ENCODE peak calls at places on chromosomes 11 and 22, in six cellular contexts. One of them, this sample, is unnamed.

GRCh38 chr11:92390783-92391182 is 166.2 kb downstream of the FAT3 start:
- DNase-seq in hypothalamus: no peak
- DNase-seq in HFF-Myc: no peak
- DNase-seq in activated CD4-positive, CD25-positive, alpha-beta regulatory T cell treated with anti-CD3 and anti-CD28 coated beads, Interleukin-2, amount 50 U/mL, for 72 hours: no peak
- DNase-seq in IMR-90: no peak
- DNase-seq in stimulated activated CD8-positive, alpha-beta memory T cell treated with anti-CD3 and anti-CD28 coated beads, Interleukin-4, amount 100 ng/mL, for 48 hours: no peak
- DNase-seq in this sample: no peak

GRCh38 chr22:29231971-29232959 is 26.6 kb downstream of the EMID1 start:
- DNase-seq in HFF-Myc: no peak
- DNase-seq in hypothalamus: no peak
- DNase-seq in IMR-90: no peak
- DNase-seq in stimulated activated CD8-positive, alpha-beta memory T cell treated with anti-CD3 and anti-CD28 coated beads, Interleukin-4, amount 100 ng/mL, for 48 hours: no peak
- DNase-seq in activated CD4-positive, CD25-positive, alpha-beta regulatory T cell treated with anti-CD3 and anti-CD28 coated beads, Interleukin-2, amount 50 U/mL, for 72 hours: no peak
- DNase-seq in this sample: no peak

GRCh38 chr11:112520293-112520692 is 259.6 kb upstream of the PLET1 start:
- DNase-seq in HFF-Myc: no peak
- DNase-seq in stimulated activated CD8-positive, alpha-beta memory T cell treated with anti-CD3 and anti-CD28 coated beads, Interleukin-4, amount 100 ng/mL, for 48 hours: no peak
- DNase-seq in IMR-90: no peak
- DNase-seq in activated CD4-positive, CD25-positive, alpha-beta regulatory T cell treated with anti-CD3 and anti-CD28 coated beads, Interleukin-2, amount 50 U/mL, for 72 hours: no peak
- DNase-seq in hypothalamus: no peak
- DNase-seq in this sample: no peak

GRCh38 chr22:30325065-30325720 is 1.5 kb downstream of the TBC1D10A start:
- DNase-seq in stimulated activated CD8-positive, alpha-beta memory T cell treated with anti-CD3 and anti-CD28 coated beads, Interleukin-4, amount 100 ng/mL, for 48 hours: no peak
- DNase-seq in HFF-Myc: no peak
- DNase-seq in IMR-90: peak
- DNase-seq in hypothalamus: no peak
- DNase-seq in activated CD4-positive, CD25-positive, alpha-beta regulatory T cell treated with anti-CD3 and anti-CD28 coated beads, Interleukin-2, amount 50 U/mL, for 72 hours: no peak
- DNase-seq in this sample: no peak

GRCh38 chr11:56876621-56877312 is 111.9 kb upstream of the OR5AK2 start:
- DNase-seq in IMR-90: peak
- DNase-seq in hypothalamus: no peak
- DNase-seq in activated CD4-positive, CD25-positive, alpha-beta regulatory T cell treated with anti-CD3 and anti-CD28 coated beads, Interleukin-2, amount 50 U/mL, for 72 hours: no peak
- DNase-seq in HFF-Myc: no peak
- DNase-seq in stimulated activated CD8-positive, alpha-beta memory T cell treated with anti-CD3 and anti-CD28 coated beads, Interleukin-4, amount 100 ng/mL, for 48 hours: no peak
- DNase-seq in this sample: no peak

GRCh38 chr22:46957521-46957920 is 195.1 kb downstream of the TBC1D22A start:
- DNase-seq in IMR-90: no peak
- DNase-seq in stimulated activated CD8-positive, alpha-beta memory T cell treated with anti-CD3 and anti-CD28 coated beads, Interleukin-4, amount 100 ng/mL, for 48 hours: no peak
- DNase-seq in HFF-Myc: no peak
- DNase-seq in hypothalamus: no peak
- DNase-seq in activated CD4-positive, CD25-positive, alpha-beta regulatory T cell treated with anti-CD3 and anti-CD28 coated beads, Interleukin-2, amount 50 U/mL, for 72 hours: no peak
- DNase-seq in this sample: no peak

GRCh38 chr11:45585205-45585604 is 80.2 kb downstream of the CHST1 start:
- DNase-seq in activated CD4-positive, CD25-positive, alpha-beta regulatory T cell treated with anti-CD3 and anti-CD28 coated beads, Interleukin-2, amount 50 U/mL, for 72 hours: no peak
- DNase-seq in HFF-Myc: no peak
- DNase-seq in hypothalamus: no peak
- DNase-seq in IMR-90: no peak
- DNase-seq in stimulated activated CD8-positive, alpha-beta memory T cell treated with anti-CD3 and anti-CD28 coated beads, Interleukin-4, amount 100 ng/mL, for 48 hours: no peak
- DNase-seq in this sample: no peak

GRCh38 chr11:110123003-110123402 is 29.8 kb downstream of the ZC3H12C start:
- DNase-seq in HFF-Myc: no peak
- DNase-seq in stimulated activated CD8-positive, alpha-beta memory T cell treated with anti-CD3 and anti-CD28 coated beads, Interleukin-4, amount 100 ng/mL, for 48 hours: no peak
- DNase-seq in activated CD4-positive, CD25-positive, alpha-beta regulatory T cell treated with anti-CD3 and anti-CD28 coated beads, Interleukin-2, amount 50 U/mL, for 72 hours: no peak
- DNase-seq in hypothalamus: no peak
- DNase-seq in IMR-90: peak
- DNase-seq in this sample: no peak

GRCh38 chr11:19394525-19395016 is 153.8 kb upstream of the E2F8 start:
- DNase-seq in HFF-Myc: no peak
- DNase-seq in hypothalamus: no peak
- DNase-seq in activated CD4-positive, CD25-positive, alpha-beta regulatory T cell treated with anti-CD3 and anti-CD28 coated beads, Interleukin-2, amount 50 U/mL, for 72 hours: no peak
- DNase-seq in stimulated activated CD8-positive, alpha-beta memory T cell treated with anti-CD3 and anti-CD28 coated beads, Interleukin-4, amount 100 ng/mL, for 48 hours: no peak
- DNase-seq in IMR-90: no peak
- DNase-seq in this sample: no peak

GRCh38 chr11:104522650-104523049 is 358.7 kb upstream of the PDGFD start:
- DNase-seq in HFF-Myc: no peak
- DNase-seq in stimulated activated CD8-positive, alpha-beta memory T cell treated with anti-CD3 and anti-CD28 coated beads, Interleukin-4, amount 100 ng/mL, for 48 hours: no peak
- DNase-seq in activated CD4-positive, CD25-positive, alpha-beta regulatory T cell treated with anti-CD3 and anti-CD28 coated beads, Interleukin-2, amount 50 U/mL, for 72 hours: no peak
- DNase-seq in IMR-90: peak
- DNase-seq in hypothalamus: no peak
- DNase-seq in this sample: no peak

GRCh38 chr11:69245491-69246345 is 48.2 kb upstream of the MYEOV start:
- DNase-seq in HFF-Myc: no peak
- DNase-seq in IMR-90: no peak
- DNase-seq in hypothalamus: no peak
- DNase-seq in activated CD4-positive, CD25-positive, alpha-beta regulatory T cell treated with anti-CD3 and anti-CD28 coated beads, Interleukin-2, amount 50 U/mL, for 72 hours: no peak
- DNase-seq in stimulated activated CD8-positive, alpha-beta memory T cell treated with anti-CD3 and anti-CD28 coated beads, Interleukin-4, amount 100 ng/mL, for 48 hours: no peak
- DNase-seq in this sample: no peak

GRCh38 chr22:43213066-43213465 is 26.1 kb upstream of the TTLL12 start:
- DNase-seq in activated CD4-positive, CD25-positive, alpha-beta regulatory T cell treated with anti-CD3 and anti-CD28 coated beads, Interleukin-2, amount 50 U/mL, for 72 hours: no peak
- DNase-seq in HFF-Myc: no peak
- DNase-seq in stimulated activated CD8-positive, alpha-beta memory T cell treated with anti-CD3 and anti-CD28 coated beads, Interleukin-4, amount 100 ng/mL, for 48 hours: no peak
- DNase-seq in hypothalamus: no peak
- DNase-seq in IMR-90: no peak
- DNase-seq in this sample: no peak

GRCh38 chr11:12938590-12939247 is 70.4 kb upstream of the RASSF10 start:
- DNase-seq in activated CD4-positive, CD25-positive, alpha-beta regulatory T cell treated with anti-CD3 and anti-CD28 coated beads, Interleukin-2, amount 50 U/mL, for 72 hours: no peak
- DNase-seq in IMR-90: no peak
- DNase-seq in HFF-Myc: peak
- DNase-seq in hypothalamus: no peak
- DNase-seq in stimulated activated CD8-positive, alpha-beta memory T cell treated with anti-CD3 and anti-CD28 coated beads, Interleukin-4, amount 100 ng/mL, for 48 hours: no peak
- DNase-seq in this sample: no peak

GRCh38 chr11:122601131-122602125 is 54.1 kb upstream of the UBASH3B start:
- DNase-seq in hypothalamus: no peak
- DNase-seq in HFF-Myc: peak
- DNase-seq in activated CD4-positive, CD25-positive, alpha-beta regulatory T cell treated with anti-CD3 and anti-CD28 coated beads, Interleukin-2, amount 50 U/mL, for 72 hours: no peak
- DNase-seq in IMR-90: peak
- DNase-seq in stimulated activated CD8-positive, alpha-beta memory T cell treated with anti-CD3 and anti-CD28 coated beads, Interleukin-4, amount 100 ng/mL, for 48 hours: no peak
- DNase-seq in this sample: no peak

GRCh38 chr11:112961751-112962747 is 829 bp downstream of the NCAM1 start:
- DNase-seq in stimulated activated CD8-positive, alpha-beta memory T cell treated with anti-CD3 and anti-CD28 coated beads, Interleukin-4, amount 100 ng/mL, for 48 hours: peak
- DNase-seq in activated CD4-positive, CD25-positive, alpha-beta regulatory T cell treated with anti-CD3 and anti-CD28 coated beads, Interleukin-2, amount 50 U/mL, for 72 hours: no peak
- DNase-seq in IMR-90: no peak
- DNase-seq in hypothalamus: peak
- DNase-seq in HFF-Myc: no peak
- DNase-seq in this sample: peak

GRCh38 chr22:41285441-41285819 is 557 bp downstream of the RANGAP1 start:
- DNase-seq in IMR-90: peak
- DNase-seq in hypothalamus: peak
- DNase-seq in stimulated activated CD8-positive, alpha-beta memory T cell treated with anti-CD3 and anti-CD28 coated beads, Interleukin-4, amount 100 ng/mL, for 48 hours: peak
- DNase-seq in HFF-Myc: no peak
- DNase-seq in activated CD4-positive, CD25-positive, alpha-beta regulatory T cell treated with anti-CD3 and anti-CD28 coated beads, Interleukin-2, amount 50 U/mL, for 72 hours: peak
- DNase-seq in this sample: no peak

GRCh38 chr11:346529-346928 is 22.8 kb upstream of the B4GALNT4 start:
- DNase-seq in IMR-90: no peak
- DNase-seq in hypothalamus: no peak
- DNase-seq in HFF-Myc: no peak
- DNase-seq in activated CD4-positive, CD25-positive, alpha-beta regulatory T cell treated with anti-CD3 and anti-CD28 coated beads, Interleukin-2, amount 50 U/mL, for 72 hours: no peak
- DNase-seq in stimulated activated CD8-positive, alpha-beta memory T cell treated with anti-CD3 and anti-CD28 coated beads, Interleukin-4, amount 100 ng/mL, for 48 hours: no peak
- DNase-seq in this sample: no peak

GRCh38 chr11:120482149-120482548 is 29.4 kb upstream of the GRIK4 start:
- DNase-seq in activated CD4-positive, CD25-positive, alpha-beta regulatory T cell treated with anti-CD3 and anti-CD28 coated beads, Interleukin-2, amount 50 U/mL, for 72 hours: no peak
- DNase-seq in HFF-Myc: no peak
- DNase-seq in IMR-90: peak
- DNase-seq in stimulated activated CD8-positive, alpha-beta memory T cell treated with anti-CD3 and anti-CD28 coated beads, Interleukin-4, amount 100 ng/mL, for 48 hours: no peak
- DNase-seq in hypothalamus: no peak
- DNase-seq in this sample: no peak

GRCh38 chr11:44625759-44626523 is 60.5 kb downstream of the CD82 start:
- DNase-seq in hypothalamus: no peak
- DNase-seq in IMR-90: no peak
- DNase-seq in stimulated activated CD8-positive, alpha-beta memory T cell treated with anti-CD3 and anti-CD28 coated beads, Interleukin-4, amount 100 ng/mL, for 48 hours: peak
- DNase-seq in HFF-Myc: no peak
- DNase-seq in activated CD4-positive, CD25-positive, alpha-beta regulatory T cell treated with anti-CD3 and anti-CD28 coated beads, Interleukin-2, amount 50 U/mL, for 72 hours: peak
- DNase-seq in this sample: no peak